ENCODE peak calls at places on chromosomes 12 and 14, in five cellular contexts. One of them, this sample, is unnamed.

GRCh38 chr12:11689591-11690158 is 40.2 kb downstream of the ETV6 start:
- DNase-seq in uterus: no peak
- DNase-seq in PC-3: no peak
- DNase-seq in GM10248: no peak
- DNase-seq in suprapubic skin: no peak
- DNase-seq in this sample: no peak

GRCh38 chr12:97194551-97194950 is 268.1 kb upstream of the RMST start:
- DNase-seq in uterus: no peak
- DNase-seq in PC-3: no peak
- DNase-seq in GM10248: no peak
- DNase-seq in suprapubic skin: no peak
- DNase-seq in this sample: no peak

GRCh38 chr12:131413006-131413405 is 297.9 kb upstream of the SFSWAP start:
- DNase-seq in uterus: no peak
- DNase-seq in PC-3: no peak
- DNase-seq in GM10248: no peak
- DNase-seq in suprapubic skin: no peak
- DNase-seq in this sample: no peak

GRCh38 chr14:91031668-91032067 is 28.8 kb downstream of the RPS6KA5 start:
- DNase-seq in uterus: no peak
- DNase-seq in PC-3: no peak
- DNase-seq in GM10248: no peak
- DNase-seq in suprapubic skin: no peak
- DNase-seq in this sample: no peak

GRCh38 chr12:109621271-109621671 is 47.7 kb downstream of the MVK start:
- DNase-seq in uterus: no peak
- DNase-seq in PC-3: no peak
- DNase-seq in GM10248: no peak
- DNase-seq in suprapubic skin: no peak
- DNase-seq in this sample: no peak

GRCh38 chr12:130438243-130438620 is 100.5 kb downstream of the PIWIL1 start:
- DNase-seq in uterus: no peak
- DNase-seq in PC-3: no peak
- DNase-seq in GM10248: no peak
- DNase-seq in suprapubic skin: peak
- DNase-seq in this sample: no peak

GRCh38 chr12:8127138-8127537 is 3.7 kb downstream of the CLEC4A start:
- DNase-seq in uterus: no peak
- DNase-seq in PC-3: no peak
- DNase-seq in GM10248: no peak
- DNase-seq in suprapubic skin: no peak
- DNase-seq in this sample: no peak

GRCh38 chr12:96906498-96906848 is 584 bp upstream of the NEDD1 start:
- DNase-seq in uterus: no peak
- DNase-seq in PC-3: no peak
- DNase-seq in GM10248: no peak
- DNase-seq in suprapubic skin: no peak
- DNase-seq in this sample: no peak

GRCh38 chr14:24911324-24912095 is 138.4 kb downstream of the STXBP6 start:
- DNase-seq in uterus: peak
- DNase-seq in PC-3: no peak
- DNase-seq in GM10248: no peak
- DNase-seq in suprapubic skin: no peak
- DNase-seq in this sample: no peak

GRCh38 chr12:91273542-91273941 is 90.9 kb upstream of the DCN start:
- DNase-seq in uterus: no peak
- DNase-seq in PC-3: no peak
- DNase-seq in GM10248: no peak
- DNase-seq in suprapubic skin: no peak
- DNase-seq in this sample: no peak

GRCh38 chr12:112961074-112961473 is 17.2 kb upstream of the OAS2 start:
- DNase-seq in uterus: no peak
- DNase-seq in PC-3: no peak
- DNase-seq in GM10248: no peak
- DNase-seq in suprapubic skin: no peak
- DNase-seq in this sample: no peak

GRCh38 chr12:12537421-12537820 is 25.2 kb downstream of the DUSP16 start:
- DNase-seq in uterus: no peak
- DNase-seq in PC-3: no peak
- DNase-seq in GM10248: no peak
- DNase-seq in suprapubic skin: no peak
- DNase-seq in this sample: no peak

GRCh38 chr14:95290769-95291440 is 28.8 kb downstream of the CLMN start:
- DNase-seq in uterus: peak
- DNase-seq in PC-3: peak
- DNase-seq in GM10248: peak
- DNase-seq in suprapubic skin: peak
- DNase-seq in this sample: peak

GRCh38 chr12:49017764-49018281 is 753 bp downstream of the PRKAG1 start:
- DNase-seq in uterus: peak
- DNase-seq in PC-3: peak
- DNase-seq in GM10248: no peak
- DNase-seq in suprapubic skin: peak
- DNase-seq in this sample: peak

GRCh38 chr14:61482348-61483206 is 161.2 kb downstream of the PRKCH start:
- DNase-seq in uterus: no peak
- DNase-seq in PC-3: no peak
- DNase-seq in GM10248: no peak
- DNase-seq in suprapubic skin: no peak
- DNase-seq in this sample: no peak

GRCh38 chr14:51365241-51365940 is 125.3 kb downstream of the TMX1 start:
- DNase-seq in uterus: no peak
- DNase-seq in PC-3: no peak
- DNase-seq in GM10248: no peak
- DNase-seq in suprapubic skin: no peak
- DNase-seq in this sample: no peak

GRCh38 chr14:100645200-100645985 is 58.2 kb upstream of the BEGAIN start:
- DNase-seq in uterus: peak
- DNase-seq in PC-3: peak
- DNase-seq in GM10248: peak
- DNase-seq in suprapubic skin: peak
- DNase-seq in this sample: no peak

GRCh38 chr12:11793896-11794295 is 144.4 kb downstream of the ETV6 start:
- DNase-seq in uterus: no peak
- DNase-seq in PC-3: no peak
- DNase-seq in GM10248: no peak
- DNase-seq in suprapubic skin: no peak
- DNase-seq in this sample: no peak

GRCh38 chr12:120413901-120414695 is 23.8 kb upstream of the COX6A1 start:
- DNase-seq in uterus: peak
- DNase-seq in PC-3: no peak
- DNase-seq in GM10248: no peak
- DNase-seq in suprapubic skin: no peak
- DNase-seq in this sample: no peak

GRCh38 chr14:36268957-36269734 is 51.3 kb downstream of the MBIP start:
- DNase-seq in uterus: no peak
- DNase-seq in PC-3: no peak
- DNase-seq in GM10248: no peak
- DNase-seq in suprapubic skin: no peak
- DNase-seq in this sample: no peak

GRCh38 chr12:53171725-53172329 is 8.7 kb upstream of the ZNF740 start:
- DNase-seq in uterus: peak
- DNase-seq in PC-3: peak
- DNase-seq in GM10248: no peak
- DNase-seq in suprapubic skin: no peak
- DNase-seq in this sample: peak

GRCh38 chr12:95319694-95320331 is 102.2 kb downstream of the VEZT start:
- DNase-seq in uterus: no peak
- DNase-seq in PC-3: peak
- DNase-seq in GM10248: no peak
- DNase-seq in suprapubic skin: no peak
- DNase-seq in this sample: no peak

GRCh38 chr14:35689000-35689460 is 120.1 kb downstream of the RALGAPA1 start:
- DNase-seq in uterus: no peak
- DNase-seq in PC-3: no peak
- DNase-seq in GM10248: no peak
- DNase-seq in suprapubic skin: no peak
- DNase-seq in this sample: no peak

GRCh38 chr12:89769483-89769818 is 60.8 kb upstream of the ATP2B1 start:
- DNase-seq in uterus: no peak
- DNase-seq in PC-3: no peak
- DNase-seq in GM10248: no peak
- DNase-seq in suprapubic skin: no peak
- DNase-seq in this sample: no peak

GRCh38 chr14:72692678-72693077 is 201.2 kb downstream of the DPF3 start:
- DNase-seq in uterus: no peak
- DNase-seq in PC-3: no peak
- DNase-seq in GM10248: no peak
- DNase-seq in suprapubic skin: no peak
- DNase-seq in this sample: no peak

GRCh38 chr12:39368096-39368495 is 74.8 kb downstream of the KIF21A start:
- DNase-seq in uterus: no peak
- DNase-seq in PC-3: peak
- DNase-seq in GM10248: no peak
- DNase-seq in suprapubic skin: no peak
- DNase-seq in this sample: no peak

GRCh38 chr12:85971800-85972199 is 97.7 kb downstream of the NTS start:
- DNase-seq in uterus: no peak
- DNase-seq in PC-3: peak
- DNase-seq in GM10248: no peak
- DNase-seq in suprapubic skin: no peak
- DNase-seq in this sample: no peak

GRCh38 chr12:12954878-12955625 is 3.1 kb upstream of the GPRC5D start:
- DNase-seq in uterus: no peak
- DNase-seq in PC-3: no peak
- DNase-seq in GM10248: no peak
- DNase-seq in suprapubic skin: no peak
- DNase-seq in this sample: no peak

GRCh38 chr12:1651946-1652345 is 22.9 kb downstream of the WNT5B start:
- DNase-seq in uterus: no peak
- DNase-seq in PC-3: no peak
- DNase-seq in GM10248: no peak
- DNase-seq in suprapubic skin: no peak
- DNase-seq in this sample: no peak

GRCh38 chr12:106840217-106840616 is 65.7 kb downstream of the RIC8B start:
- DNase-seq in uterus: peak
- DNase-seq in PC-3: peak
- DNase-seq in GM10248: no peak
- DNase-seq in suprapubic skin: no peak
- DNase-seq in this sample: no peak

GRCh38 chr14:105223260-105223659 is 25.1 kb upstream of the BTBD6 start:
- DNase-seq in uterus: no peak
- DNase-seq in PC-3: peak
- DNase-seq in GM10248: no peak
- DNase-seq in suprapubic skin: no peak
- DNase-seq in this sample: no peak

DNA sequence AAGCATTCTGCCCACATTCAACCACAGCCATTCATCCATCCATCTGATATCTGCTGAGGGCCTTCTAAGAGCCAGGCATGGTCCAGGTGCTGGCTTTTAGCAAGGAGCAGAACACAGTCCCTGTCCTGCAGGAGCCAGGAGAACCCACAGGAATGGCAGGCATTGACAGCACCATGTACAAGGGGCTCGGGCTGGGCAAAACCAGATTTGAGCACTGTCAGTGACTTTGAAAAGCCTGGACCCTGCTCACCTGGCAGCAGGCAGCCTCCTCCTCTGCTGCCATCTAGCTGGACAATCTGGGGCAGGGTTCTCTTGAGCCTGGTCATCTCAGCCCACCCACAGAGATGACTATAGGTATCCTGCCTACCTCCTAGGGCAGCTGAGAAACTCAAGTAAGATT is 136.9 kb downstream of the ZFP36L1 start:
- DNase-seq in uterus: no peak
- DNase-seq in PC-3: peak
- DNase-seq in GM10248: no peak
- DNase-seq in suprapubic skin: no peak
- DNase-seq in this sample: peak
- TF ChIP-seq CTCF in uterus: no peak
- TF ChIP-seq CTCF in PC-3: peak
- TF ChIP-seq CTCF in GM10248: peak
- TF ChIP-seq CTCF in suprapubic skin: no peak
- TF ChIP-seq CTCF in this sample: no peak

GRCh38 chr14:92254786-92255185 is 68.2 kb upstream of the SLC24A4 start:
- DNase-seq in uterus: no peak
- DNase-seq in PC-3: no peak
- DNase-seq in GM10248: no peak
- DNase-seq in suprapubic skin: no peak
- DNase-seq in this sample: peak
- TF ChIP-seq CTCF in uterus: no peak
- TF ChIP-seq CTCF in PC-3: no peak
- TF ChIP-seq CTCF in GM10248: no peak
- TF ChIP-seq CTCF in suprapubic skin: no peak
- TF ChIP-seq CTCF in this sample: no peak

DNA sequence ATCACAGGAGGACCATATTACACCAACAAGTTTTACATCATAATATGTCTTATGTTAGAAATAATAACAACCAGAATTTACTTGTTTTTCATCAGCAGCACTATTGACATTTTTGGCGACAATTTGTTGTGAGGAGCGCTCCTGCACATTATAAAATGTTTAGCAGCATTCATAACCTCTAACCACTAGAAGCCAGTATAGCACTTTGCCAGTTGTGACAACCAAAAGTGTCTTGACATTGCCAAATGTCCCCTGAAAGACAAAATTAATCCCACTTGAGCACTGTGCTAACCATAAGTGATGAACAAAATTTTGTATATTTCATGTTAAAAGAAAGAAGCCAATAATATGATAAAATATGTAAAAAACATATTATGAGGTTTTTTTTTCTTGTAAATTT is 356.9 kb upstream of the LMO3 start:
- DNase-seq in uterus: no peak
- DNase-seq in PC-3: peak
- DNase-seq in GM10248: no peak
- DNase-seq in suprapubic skin: no peak
- DNase-seq in this sample: no peak
- TF ChIP-seq CTCF in uterus: no peak
- TF ChIP-seq CTCF in PC-3: peak
- TF ChIP-seq CTCF in GM10248: no peak
- TF ChIP-seq CTCF in suprapubic skin: no peak
- TF ChIP-seq CTCF in this sample: no peak

DNA sequence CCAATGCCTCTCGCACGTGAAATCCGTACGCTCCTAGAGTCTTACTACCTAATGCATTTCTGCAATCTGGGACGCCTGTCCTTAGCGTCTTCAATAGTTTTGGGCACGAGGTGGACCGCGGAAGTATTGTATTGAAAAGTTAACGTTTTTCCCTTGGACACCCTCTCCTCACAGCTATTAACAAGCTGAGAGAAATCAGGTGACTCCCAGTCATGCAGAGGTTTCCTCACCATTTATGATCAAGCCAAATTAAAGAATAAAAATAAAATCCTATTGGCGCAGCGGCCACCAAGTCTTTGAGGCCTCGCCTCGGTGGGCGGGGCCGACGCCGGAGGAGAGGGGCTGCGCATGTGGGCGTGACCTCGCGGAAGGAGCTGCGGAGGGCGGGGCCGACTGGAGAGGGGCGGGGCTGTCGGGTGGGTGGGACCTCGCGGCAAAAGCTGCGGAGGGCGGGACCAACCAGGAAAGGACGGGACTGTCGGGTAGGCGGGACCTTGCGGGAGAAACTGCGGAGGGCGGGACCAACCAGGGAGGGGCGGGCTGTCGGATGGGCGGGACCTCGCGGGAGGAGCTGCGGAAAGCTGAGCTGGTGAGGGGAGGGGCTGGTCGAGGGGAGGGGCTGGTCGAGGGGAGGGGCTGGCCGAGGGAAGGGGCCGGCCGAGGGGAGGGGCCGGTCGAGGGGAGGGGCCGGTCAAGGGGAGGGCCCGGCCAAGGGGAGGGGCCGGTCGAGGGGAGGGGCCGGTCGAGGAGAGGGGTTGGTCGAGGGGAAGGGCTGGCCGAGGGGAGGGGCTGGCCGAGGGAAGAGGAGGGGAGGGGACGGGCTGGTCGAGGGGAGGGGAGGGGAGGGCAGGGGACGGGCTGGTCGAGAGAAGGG is 1.1 kb upstream of the PPP2R5C start:
- DNase-seq in uterus: peak
- DNase-seq in PC-3: peak
- DNase-seq in GM10248: peak
- DNase-seq in suprapubic skin: peak
- DNase-seq in this sample: peak
- TF ChIP-seq CTCF in uterus: no peak
- TF ChIP-seq CTCF in PC-3: no peak
- TF ChIP-seq CTCF in GM10248: no peak
- TF ChIP-seq CTCF in suprapubic skin: no peak
- TF ChIP-seq CTCF in this sample: no peak

This sample was measured in coronary artery.